ENCODE peak calls at places on chromosomes 3 and 15, in four cellular contexts. C, V, L and T are unnamed samples.

GRCh38 chr3:57803647-57804081 is 47.6 kb downstream of the SLMAP start:
- DNase-seq in C (peak; percentile 97), V (peak; percentile 15), L (no peak), T (peak; percentile 89)

GRCh38 chr3:69292185-69292584 is 93.7 kb downstream of the FRMD4B start:
- DNase-seq in C (no peak), V (no peak), L (no peak), T (peak; percentile 62)

GRCh38 chr3:51982352-51982837 is 940 bp upstream of the ACY1 start:
- DNase-seq in C (no peak), V (no peak), L (peak; percentile 86), T (peak; percentile 88)

GRCh38 chr15:74565381-74566085 is 24.5 kb downstream of the ARID3B start:
- DNase-seq in C (no peak), V (no peak), L (no peak), T (no peak)

GRCh38 chr3:141955163-141955562 is 78.7 kb downstream of the ATP1B3 start:
- DNase-seq in C (peak; percentile 37), V (no peak), L (no peak), T (no peak)

GRCh38 chr3:42960282-42960681 is 18.8 kb upstream of the GASK1A start:
- DNase-seq in C (peak; percentile 4), V (no peak), L (no peak), T (peak; percentile 21)

GRCh38 chr3:189625071-189625470 is 6.1 kb upstream of the TP63 start:
- DNase-seq in C (no peak), V (no peak), L (no peak), T (no peak)

GRCh38 chr3:171094411-171094810 is 67.9 kb upstream of the SLC2A2 start:
- DNase-seq in C (no peak), V (no peak), L (no peak), T (no peak)

GRCh38 chr3:124669470-124669869 is 60.8 kb upstream of the UMPS start:
- DNase-seq in C (peak; percentile 89), V (no peak), L (no peak), T (no peak)

GRCh38 chr3:32226875-32227500 is 11.5 kb upstream of the CMTM8 start:
- DNase-seq in C (peak; percentile 30), V (no peak), L (no peak), T (no peak)

GRCh38 chr3:18097989-18098388 is 327.1 kb downstream of the SATB1 start:
- DNase-seq in C (no peak), V (no peak), L (no peak), T (no peak)

GRCh38 chr3:31449318-31449717 is 83.4 kb upstream of the STT3B start:
- DNase-seq in C (no peak), V (no peak), L (no peak), T (no peak)

GRCh38 chr3:23442598-23443383 is 239.7 kb downstream of the UBE2E2 start:
- DNase-seq in C (peak; percentile 59), V (no peak), L (no peak), T (peak; percentile 80)

GRCh38 chr3:71228156-71228885 is 355.2 kb downstream of the FOXP1 start:
- DNase-seq in C (no peak), V (no peak), L (no peak), T (no peak)

GRCh38 chr3:38315488-38316230 is 30.9 kb upstream of the XYLB start:
- DNase-seq in C (no peak), V (no peak), L (no peak), T (no peak)

GRCh38 chr15:25967120-25967519 is 104.0 kb upstream of the ATP10A start:
- DNase-seq in C (peak; percentile 1), V (no peak), L (no peak), T (no peak)

GRCh38 chr3:23723153-23723552 is 82.6 kb upstream of the UBE2E1 start:
- DNase-seq in C (no peak), V (no peak), L (no peak), T (no peak)

GRCh38 chr15:32659340-32659831 is 17.9 kb downstream of the SCG5 start:
- DNase-seq in C (peak; percentile 86), V (no peak), L (no peak), T (no peak)

GRCh38 chr15:75785771-75786563 is 57.3 kb upstream of the UBE2Q2 start:
- DNase-seq in C (no peak), V (peak; percentile 59), L (peak; percentile 82), T (peak; percentile 83)

GRCh38 chr3:17678116-17678741 is 64.2 kb downstream of the TBC1D5 start:
- DNase-seq in C (peak; percentile 71), V (no peak), L (no peak), T (no peak)

GRCh38 chr3:183697610-183698317 is at the start of gene YEATS2:
- DNase-seq in C (peak; percentile 61), V (peak; percentile 17), L (peak; percentile 82), T (peak; percentile 83)

GRCh38 chr3:48068886-48069285 is 52.7 kb upstream of the MAP4 start:
- DNase-seq in C (no peak), V (no peak), L (no peak), T (no peak)

GRCh38 chr3:150256336-150256735 is 151.8 kb upstream of the TSC22D2 start:
- DNase-seq in C (no peak), V (no peak), L (no peak), T (peak; percentile 67)

GRCh38 chr3:9352917-9353823 is 9.7 kb upstream of the THUMPD3 start:
- DNase-seq in C (peak; percentile 79), V (peak; percentile 34), L (peak; percentile 68), T (peak; percentile 79)

GRCh38 chr3:55894605-55895004 is 407.5 kb upstream of the WNT5A start:
- DNase-seq in C (no peak), V (no peak), L (no peak), T (no peak)

GRCh38 chr3:14517601-14518431 is 22.3 kb downstream of the GRIP2 start:
- DNase-seq in C (no peak), V (no peak), L (peak; percentile 23), T (no peak)

GRCh38 chr3:187850256-187851010 is 105.2 kb upstream of the BCL6 start:
- DNase-seq in C (no peak), V (no peak), L (no peak), T (no peak)

GRCh38 chr3:24624938-24625681 is 130.5 kb upstream of the THRB start:
- DNase-seq in C (no peak), V (no peak), L (no peak), T (peak; percentile 20)

DNA sequence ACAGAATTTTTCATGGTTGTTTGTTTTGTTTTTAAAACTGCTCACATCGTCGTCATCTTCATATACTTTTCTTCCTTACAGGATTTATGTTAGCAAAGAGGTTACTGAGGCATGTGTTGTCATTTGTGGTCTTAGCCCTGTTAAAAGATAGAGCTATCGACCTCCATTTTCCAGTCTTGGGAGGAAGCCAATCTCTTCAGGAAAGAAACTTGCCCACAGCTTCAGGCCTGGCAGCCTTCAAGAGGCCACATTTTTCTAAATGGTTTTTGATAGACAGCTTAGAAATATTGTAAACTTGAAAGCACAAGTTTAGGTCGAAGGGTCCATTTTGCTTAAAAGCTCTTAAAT is 144.3 kb upstream of the IL12A start:
- DNase-seq in C (peak; percentile 84), V (no peak), L (no peak), T (no peak)
- H4K5ac ChIP-seq in C (peak overlapping the region; percentile 73), V (no peak overlapping the region), L (no peak overlapping the region), T (no peak overlapping the region)

DNA sequence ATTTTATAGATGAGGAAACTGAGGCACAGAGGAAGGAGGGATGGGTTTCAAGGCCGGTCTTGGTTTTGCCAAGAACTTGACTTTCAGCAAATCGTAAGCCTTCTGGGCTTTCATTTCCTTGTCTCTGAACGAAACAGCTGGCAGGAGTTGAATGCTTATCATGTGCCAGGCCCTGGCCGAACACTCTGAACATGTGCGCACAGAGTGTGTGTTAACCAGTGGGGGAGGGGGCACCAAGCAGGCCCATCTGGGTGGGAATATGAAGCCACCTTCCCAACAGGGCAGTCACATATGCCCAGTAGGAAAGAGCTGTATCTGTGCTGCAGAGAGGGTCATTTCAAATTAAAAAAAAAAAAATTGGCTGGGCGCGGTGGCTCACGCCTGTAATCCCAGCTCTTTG is 29.3 kb downstream of the ZNF710 start:
- DNase-seq in C (no peak), V (no peak), L (no peak), T (no peak)
- H3K18ac ChIP-seq in C (no peak overlapping the region), V (no peak overlapping the region), L (no peak overlapping the region), T (no peak overlapping the region)

GRCh38 chr15:55744026-55744655 is 1.2 kb upstream of the PRTG start:
- DNase-seq in C (no peak), V (no peak), L (no peak), T (peak; percentile 11)

GRCh38 chr15:55742498-55742926 is 440 bp downstream of the PRTG start:
- DNase-seq in C (peak; percentile 22), V (no peak), L (no peak), T (no peak)

GRCh38 chr15:55741592-55742497 is 1.1 kb downstream of the PRTG start:
- DNase-seq in C (no peak), V (no peak), L (peak; percentile 60), T (peak; percentile 67)

GRCh38 chr15:55743615-55743978 is 645 bp upstream of the PRTG start:
- DNase-seq in C (no peak), V (no peak), L (no peak), T (no peak)

GRCh38 chr15:55742927-55743614 is at the start of gene PRTG:
- DNase-seq in C (peak; percentile 69), V (no peak), L (peak; percentile 76), T (peak; percentile 87)
- H2AK5ac ChIP-seq in C (no peak within 1 kb of the TSS), V (no peak within 1 kb of the TSS), L (no peak within 1 kb of the TSS), T (no peak within 1 kb of the TSS)

GRCh38 chr3:195753609-195754008 is 32.8 kb downstream of the MUC20 start:
- DNase-seq in C (no peak), V (no peak), L (no peak), T (no peak)
- H4K5ac ChIP-seq in C (no peak overlapping the region), V (no peak overlapping the region), L (no peak overlapping the region), T (no peak overlapping the region)

GRCh38 chr3:159764211-159765024 is 224.2 kb upstream of the IL12A start:
- DNase-seq in C (peak; percentile 76), V (no peak), L (no peak), T (peak; percentile 92)

GRCh38 chr3:159763466-159764210 is 225.0 kb upstream of the IL12A start:
- DNase-seq in C (peak; percentile 84), V (peak; percentile 69), L (peak; percentile 91), T (peak; percentile 90)

GRCh38 chr3:159766563-159767185 is 222.0 kb upstream of the IL12A start:
- DNase-seq in C (peak; percentile 63), V (no peak), L (peak; percentile 38), T (peak; percentile 71)

GRCh38 chr3:159765025-159765859 is 223.4 kb upstream of the IL12A start:
- DNase-seq in C (peak; percentile 98), V (peak; percentile 53), L (peak; percentile 72), T (peak; percentile 92)

GRCh38 chr3:159765860-159766294 is 222.8 kb upstream of the IL12A start:
- DNase-seq in C (no peak), V (no peak), L (no peak), T (peak; percentile 91)
- H3K18ac ChIP-seq in C (peak overlapping the region; percentile 55), V (no peak overlapping the region), L (no peak overlapping the region), T (no peak overlapping the region)

DNA sequence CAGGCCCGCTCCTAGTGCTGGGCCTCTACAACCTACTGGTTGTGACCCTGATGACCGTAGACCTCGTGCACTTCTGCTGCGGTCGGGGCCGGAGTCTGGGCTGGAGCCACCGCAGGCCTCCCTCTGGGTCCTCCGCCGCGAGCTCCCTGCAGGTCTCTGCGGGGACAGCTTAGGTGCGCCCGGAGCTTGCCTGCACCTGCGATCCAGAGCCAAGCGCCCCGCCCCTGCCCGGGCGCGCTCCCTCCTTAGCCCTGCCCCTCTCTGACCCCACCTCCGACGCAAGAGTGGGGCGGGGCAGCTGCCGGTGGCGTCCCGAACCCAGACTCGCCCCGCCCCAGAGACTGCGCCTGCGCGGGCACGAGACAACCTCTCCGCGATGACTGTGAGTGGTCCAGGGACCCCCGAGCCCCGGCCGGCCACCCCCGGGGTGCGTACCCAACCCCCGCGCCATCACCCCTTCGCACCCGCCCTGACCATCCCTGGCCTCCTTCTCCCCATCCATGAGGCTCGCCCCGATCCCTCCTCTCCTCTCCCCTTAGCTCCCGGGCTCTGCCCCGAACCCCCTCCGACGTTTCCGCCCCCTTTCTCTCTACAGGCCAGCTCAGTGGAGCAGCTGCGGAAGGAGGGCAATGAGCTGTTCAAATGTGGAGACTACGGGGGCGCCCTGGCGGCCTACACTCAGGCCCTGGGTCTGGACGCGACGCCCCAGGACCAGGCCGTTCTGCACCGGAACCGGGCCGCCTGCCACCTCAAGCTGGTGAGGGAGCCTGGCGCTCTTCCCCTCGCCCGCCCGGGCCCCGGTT is at the start of gene UNC45A:
- DNase-seq in C (peak; percentile 77), V (peak; percentile 79), L (peak; percentile 95), T (peak; percentile 95)
- H2AK5ac ChIP-seq in C (peak within 1 kb of the TSS; percentile 83), V (no peak within 1 kb of the TSS), L (no peak within 1 kb of the TSS), T (peak within 1 kb of the TSS; percentile 13)